ENCODE peak calls at places on chromosomes 3 and 15, in four cellular contexts. Z is SHP77 treated with DMSO at 0.1 percent for 48 hours; C is activated T-helper 1 cell treated with anti-CD3 and anti-CD28 coated beads, Interleukin-12 subunit alpha, Interleukin-12 subunit beta, Interleukin-2, Interleukin-4 antibody, amounts not matched to agents 30 ng/mL and 10 ng/mL and 1 ng/mL, durations not matched to agents 14 hours and 24 hours and 36 hours; H is fibroblast of pulmonary artery. D is an unnamed sample.

GRCh38 chr3:172146349-172146748 is 107.0 kb downstream of the FNDC3B start:
- DNase-seq in Z (no peak), C (no peak), H (no peak), D (no peak)

GRCh38 chr3:39267631-39268553 is 11.9 kb downstream of the CX3CR1 start:
- DNase-seq in Z (no peak), C (peak; percentile 83), H (no peak), D (peak; percentile 74)

GRCh38 chr3:187926620-187927019 is 181.4 kb upstream of the BCL6 start:
- DNase-seq in Z (no peak), C (no peak), H (no peak), D (no peak)

GRCh38 chr3:112002458-112002971 is 3.8 kb downstream of the TAGLN3 start:
- DNase-seq in Z (no peak), C (no peak), H (no peak), D (no peak)

GRCh38 chr3:37071921-37072320 is 78.6 kb downstream of the MLH1 start:
- DNase-seq in Z (no peak), C (no peak), H (no peak), D (no peak)

GRCh38 chr3:30908466-30909037 is 14.1 kb upstream of the GADL1 start:
- DNase-seq in Z (no peak), C (no peak), H (no peak), D (no peak)

GRCh38 chr3:47261301-47261700 is 21.3 kb downstream of the KIF9 start:
- DNase-seq in Z (no peak), C (no peak), H (no peak), D (no peak)

GRCh38 chr3:2870714-2871353 is 239.3 kb downstream of the IL5RA start:
- DNase-seq in Z (no peak), C (no peak), H (no peak), D (no peak)

GRCh38 chr3:133568294-133569014 is 5.0 kb upstream of the CDV3 start:
- DNase-seq in Z (no peak), C (no peak), H (peak; percentile 65), D (no peak)

GRCh38 chr3:64687781-64688515 is at the start of gene ADAMTS9:
- DNase-seq in Z (no peak), C (no peak), H (peak; percentile 85), D (no peak)

GRCh38 chr3:186452517-186452916 is 90.5 kb upstream of the DGKG start:
- DNase-seq in Z (no peak), C (no peak), H (peak; percentile 77), D (no peak)

GRCh38 chr3:49359623-49360022 is 1.5 kb upstream of the GPX1 start:
- DNase-seq in Z (no peak), C (no peak), H (no peak), D (no peak)

GRCh38 chr15:29522373-29523276 is 253.0 kb upstream of the NSMCE3 start:
- DNase-seq in Z (no peak), C (no peak), H (no peak), D (no peak)

GRCh38 chr15:75431682-75432081 is 19.8 kb downstream of the SIN3A start:
- DNase-seq in Z (no peak), C (no peak), H (no peak), D (no peak)

D was measured in activated T-helper 2 cell treated with anti-CD3 and anti-CD28 coated beads, Interferon-gamma antibody, Interleukin-2, Interleukin-4, amounts not matched to agents 10 μg/mL and 5 μg/mL and 100 μg/mL, durations not matched to agents 14 hours and 24 hours and 36 hours.